ENCODE peak calls at places on chromosomes 11 and 22, in four cellular contexts. One of them, this sample, is unnamed.

GRCh38 chr11:1934326-1935155 is 12.6 kb upstream of the MRPL23 start:
- DNase-seq in KG1: no peak
- DNase-seq in NCI-H1105: no peak
- DNase-seq in HFFc6: no peak
- DNase-seq in this sample: no peak

GRCh38 chr11:117239295-117239694 is 6.8 kb downstream of the RNF214 start:
- DNase-seq in KG1: no peak
- DNase-seq in NCI-H1105: no peak
- DNase-seq in HFFc6: peak; percentile 99
- DNase-seq in this sample: no peak

GRCh38 chr11:11265994-11266606 is 87.0 kb downstream of the CSNK2A3 start:
- DNase-seq in KG1: no peak
- DNase-seq in NCI-H1105: peak; percentile 30
- DNase-seq in HFFc6: no peak
- DNase-seq in this sample: no peak

GRCh38 chr22:22210375-22210774 is 34.2 kb upstream of the VPREB1 start:
- DNase-seq in KG1: no peak
- DNase-seq in NCI-H1105: no peak
- DNase-seq in HFFc6: peak; percentile 67
- DNase-seq in this sample: no peak

GRCh38 chr11:106424111-106424510 is 346.6 kb downstream of the AASDHPPT start:
- DNase-seq in KG1: no peak
- DNase-seq in NCI-H1105: no peak
- DNase-seq in HFFc6: peak; percentile 65
- DNase-seq in this sample: peak; percentile 46

GRCh38 chr11:126305699-126306098 is 1.8 kb downstream of the DCPS start:
- DNase-seq in KG1: no peak
- DNase-seq in NCI-H1105: no peak
- DNase-seq in HFFc6: no peak
- DNase-seq in this sample: no peak

GRCh38 chr22:33382427-33382826 is 324.2 kb upstream of the SYN3 start:
- DNase-seq in KG1: no peak
- DNase-seq in NCI-H1105: no peak
- DNase-seq in HFFc6: no peak
- DNase-seq in this sample: no peak

GRCh38 chr11:127109796-127110195 is 109.2 kb upstream of the KIRREL3 start:
- DNase-seq in KG1: no peak
- DNase-seq in NCI-H1105: no peak
- DNase-seq in HFFc6: no peak
- DNase-seq in this sample: no peak

GRCh38 chr11:10742460-10743208 is 8.4 kb upstream of the CTR9 start:
- DNase-seq in KG1: no peak
- DNase-seq in NCI-H1105: no peak
- DNase-seq in HFFc6: peak; percentile 85
- DNase-seq in this sample: no peak

GRCh38 chr11:80031014-80031565 is 590.3 kb upstream of the TENM4 start:
- DNase-seq in KG1: no peak
- DNase-seq in NCI-H1105: no peak
- DNase-seq in HFFc6: no peak
- DNase-seq in this sample: no peak

This sample was measured in NCI-H446 treated with DMSO at 0.1 percent for 48 hours.